ENCODE peak calls at places on chromosomes 2 and 18, in eight cellular contexts. N is endothelial cell, H is MCF 10A, E is tibial artery, U is fibroblast of lung, V is thyroid gland, B is NB4, M is cardiac fibroblast. O is an unnamed sample.

GRCh38 chr18:59012815-59013677 is 126.6 kb upstream of the SEC11C start:
- DNase-seq in H (no peak), M (no peak), U (no peak), B (no peak), N (no peak), E (no peak), V (peak; percentile 66), O (no peak)

GRCh38 chr2:96509114-96509846 is 4.1 kb upstream of the NEURL3 start:
- DNase-seq in B (peak; percentile 83), V (peak; percentile 88), M (peak; percentile 91), H (peak; percentile 84), N (peak; percentile 95), E (peak; percentile 87), U (peak; percentile 76), O (peak; percentile 68)

GRCh38 chr2:187529977-187530721 is 24.1 kb downstream of the TFPI start:
- DNase-seq in V (no peak), M (peak; percentile 71), E (no peak), B (no peak), H (peak; percentile 91), N (no peak), U (no peak), O (no peak)

GRCh38 chr2:1546023-1546591 is 132.8 kb downstream of the TPO start:
- DNase-seq in V (peak; percentile 43), B (peak; percentile 63), U (peak; percentile 45), H (peak; percentile 73), E (no peak), N (peak; percentile 72), M (peak; percentile 75), O (peak; percentile 22)

GRCh38 chr2:66198873-66199272 is 236.1 kb upstream of the MEIS1 start:
- DNase-seq in H (peak; percentile 25), N (no peak), U (no peak), E (no peak), M (no peak), V (no peak), B (no peak), O (no peak)

GRCh38 chr2:158973111-158973510 is 4.7 kb downstream of the TANC1 start:
- DNase-seq in H (peak; percentile 89), V (no peak), B (no peak), E (no peak), N (no peak), M (no peak), U (no peak), O (no peak)

GRCh38 chr2:185291035-185291647 is 447.5 kb upstream of the FSIP2 start:
- DNase-seq in U (peak; percentile 42), B (peak; percentile 67), V (peak; percentile 50), H (peak; percentile 71), E (no peak), N (peak; percentile 67), M (peak; percentile 53), O (peak; percentile 29)

GRCh38 chr2:85889648-85890281 is 975 bp upstream of the ST3GAL5 start:
- DNase-seq in H (no peak), B (no peak), M (no peak), E (peak; percentile 62), N (no peak), V (peak; percentile 59), U (no peak), O (no peak)

GRCh38 chr2:102159295-102159694 is 16.7 kb downstream of the IL1R1 start:
- DNase-seq in M (peak; percentile 42), E (no peak), V (no peak), U (peak; percentile 13), H (no peak), B (peak; percentile 25), N (no peak), O (no peak)

GRCh38 chr18:58476521-58477210 is 152.2 kb downstream of the ALPK2 start:
- DNase-seq in U (no peak), M (no peak), V (no peak), B (no peak), H (no peak), N (no peak), E (no peak), O (no peak)

GRCh38 chr2:80525152-80525551 is 220.6 kb upstream of the LRRTM1 start:
- DNase-seq in E (no peak), B (no peak), H (no peak), N (no peak), M (no peak), U (no peak), V (no peak), O (no peak)

GRCh38 chr2:105836341-105836740 is 91.6 kb downstream of the NCK2 start:
- DNase-seq in B (no peak), M (no peak), N (no peak), V (no peak), E (no peak), U (no peak), H (no peak), O (no peak)

GRCh38 chr2:16622399-16622968 is 43.1 kb downstream of the CYRIA start:
- DNase-seq in M (peak; percentile 21), H (no peak), E (no peak), B (peak; percentile 71), N (no peak), U (peak; percentile 28), V (no peak), O (no peak)

GRCh38 chr18:45084207-45084606 is 403.5 kb downstream of the SETBP1 start:
- DNase-seq in M (no peak), E (no peak), B (no peak), U (no peak), N (no peak), H (no peak), V (no peak), O (no peak)

GRCh38 chr2:85865539-85866164 is 23.1 kb downstream of the ST3GAL5 start:
- DNase-seq in M (no peak), E (no peak), U (peak; percentile 93), N (no peak), H (no peak), V (no peak), B (no peak), O (peak; percentile 93)

GRCh38 chr2:19158899-19159298 is 199.5 kb downstream of the OSR1 start:
- DNase-seq in V (no peak), U (peak; percentile 8), B (no peak), N (no peak), H (no peak), M (no peak), E (no peak), O (no peak)

DNA sequence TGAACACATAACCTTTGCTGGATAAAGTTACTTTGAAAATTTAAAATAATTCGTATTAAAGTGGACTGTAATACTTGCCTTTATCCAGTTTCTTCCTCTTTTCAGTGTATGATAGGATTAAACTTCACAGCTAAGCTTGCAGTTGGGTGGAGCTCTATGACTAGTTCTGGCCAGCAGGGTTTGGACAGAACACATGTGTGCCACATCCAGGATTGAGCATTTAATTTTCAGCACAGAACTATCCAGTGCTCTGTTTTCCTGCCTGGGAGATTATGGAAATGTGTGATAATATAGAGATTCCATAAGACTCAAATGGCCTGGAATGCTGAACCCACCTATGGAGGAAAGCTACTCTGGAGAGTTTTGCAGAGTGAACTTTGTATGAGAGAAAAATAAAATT is 200.2 kb downstream of the OSR1 start:
- DNase-seq in H (no peak), M (no peak), E (no peak), U (no peak), B (no peak), V (no peak), N (no peak), O (no peak)
- TF ChIP-seq CTCF in H (no peak), M (no peak), E (no peak), U (peak; percentile 15), B (no peak), V (no peak), N (no peak), O (no peak)

GRCh38 chr2:74835831-74836674 is 2.1 kb downstream of the HK2 start:
- DNase-seq in B (peak; percentile 81), U (peak; percentile 38), V (no peak), M (peak; percentile 55), H (peak; percentile 68), N (no peak), E (no peak), O (no peak)

GRCh38 chr2:74841663-74842062 is 7.7 kb downstream of the HK2 start:
- DNase-seq in M (no peak), N (no peak), U (no peak), V (no peak), E (no peak), H (no peak), B (no peak), O (no peak)

GRCh38 chr2:74834806-74835755 is 1.2 kb downstream of the HK2 start:
- DNase-seq in B (peak; percentile 95), U (peak; percentile 42), V (peak; percentile 68), M (peak; percentile 36), E (peak; percentile 23), N (peak; percentile 62), H (peak; percentile 75), O (no peak)

GRCh38 chr2:74833418-74834233 is at the start of gene HK2:
- DNase-seq in N (peak; percentile 82), H (peak; percentile 88), E (peak; percentile 77), B (peak; percentile 97), M (peak; percentile 77), U (peak; percentile 86), V (peak; percentile 88), O (no peak)

DNA sequence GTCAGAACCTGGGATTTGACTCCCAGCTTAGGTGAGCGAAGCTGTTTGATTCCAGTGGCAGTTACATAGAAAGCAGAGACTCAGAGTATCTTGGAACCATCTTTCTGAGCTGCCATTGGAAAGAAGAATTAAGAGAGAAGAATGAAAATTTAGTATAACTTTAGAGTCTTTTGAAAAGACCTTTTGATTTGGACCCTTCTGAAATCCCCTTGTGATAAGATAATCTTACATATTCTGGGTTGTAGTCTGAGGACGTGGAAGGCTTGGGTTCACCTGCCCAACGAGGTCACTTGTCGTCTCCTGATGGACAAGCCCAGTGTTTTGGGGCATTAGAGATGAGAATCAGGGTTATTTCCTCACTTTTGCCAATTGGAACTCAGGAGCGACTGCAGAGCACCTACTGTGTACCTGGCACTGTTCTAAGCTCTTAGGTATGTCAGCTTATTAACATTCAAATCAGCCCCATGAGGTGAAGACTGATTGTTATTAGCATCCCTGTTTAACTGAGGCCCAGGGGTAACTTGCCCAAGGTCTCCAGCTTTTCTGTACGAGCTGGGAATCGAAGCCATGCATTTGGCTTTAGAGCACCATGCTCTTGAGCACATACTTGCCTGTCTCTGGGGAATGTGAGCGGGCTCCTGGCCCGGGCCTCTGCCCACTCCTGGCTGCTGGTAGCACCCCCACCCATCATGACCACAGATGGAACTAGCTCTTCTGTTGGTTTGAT is 2.9 kb downstream of the HK2 start:
- DNase-seq in M (no peak), H (no peak), U (no peak), N (no peak), V (peak; percentile 33), E (peak; percentile 44), B (no peak), O (no peak)
- TF ChIP-seq CTCF in M (no peak), H (no peak), U (no peak), N (peak; percentile 39), V (no peak), E (no peak), B (no peak), O (no peak)

DNA sequence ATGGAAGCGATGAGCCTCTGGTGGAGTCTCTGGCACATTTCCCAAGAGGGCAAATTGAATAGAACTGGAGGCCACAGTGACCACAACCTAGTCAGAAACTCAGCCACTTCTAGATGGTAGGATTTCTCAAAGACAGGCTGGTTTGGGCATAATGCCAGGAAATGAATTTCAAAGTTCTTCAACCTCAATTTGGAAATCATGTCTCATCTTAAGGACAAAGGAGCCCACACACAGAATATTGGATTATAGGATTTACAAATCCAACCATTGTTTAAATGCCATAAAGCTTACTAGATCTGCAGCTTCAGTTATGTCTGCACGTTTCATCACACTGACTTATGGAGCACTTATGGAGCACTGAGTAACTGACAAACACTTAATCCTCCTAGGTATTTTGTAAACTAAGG is 132.1 kb downstream of the COL6A3 start:
- DNase-seq in V (no peak), M (peak; percentile 98), N (no peak), B (peak; percentile 78), E (no peak), H (peak; percentile 91), U (peak; percentile 95), O (peak; percentile 74)
- TF ChIP-seq CTCF in V (no peak), M (no peak), N (no peak), B (no peak), E (no peak), H (no peak), U (no peak), O (no peak)

GRCh38 chr18:34867520-34867919 is 157.4 kb downstream of the DTNA start:
- DNase-seq in M (peak; percentile 38), E (no peak), V (no peak), N (peak; percentile 53), H (no peak), U (no peak), B (peak; percentile 48), O (no peak)
- TF ChIP-seq CTCF in M (peak; percentile 37), E (peak; percentile 5), V (peak; percentile 16), N (no peak), H (peak; percentile 7), U (peak; percentile 32), B (peak; percentile 40), O (peak; percentile 30)